ENCODE peak calls at places on chromosomes 16 and 17, in six cellular contexts. D is fibroblast of the aortic adventitia, I is esophagus squamous epithelium, B is bronchial epithelial cell, U is ovary, E is AG10803. R is an unnamed sample.

GRCh38 chr16:65116818-65117430 is 4.9 kb downstream of the CDH11 start:
- DNase-seq in D (peak; percentile 40), I (no peak), B (no peak), U (no peak), E (peak; percentile 48), R (peak; percentile 45)

GRCh38 chr17:7912927-7913524 is 3.1 kb downstream of the RNF227 start:
- DNase-seq in I (no peak), E (peak; percentile 82), D (peak; percentile 89), U (no peak), B (peak; percentile 83), R (peak; percentile 83)

GRCh38 chr17:49438439-49438861 is 23.8 kb upstream of the PHB1 start:
- DNase-seq in I (no peak), E (no peak), U (no peak), B (no peak), D (no peak), R (no peak)

GRCh38 chr17:32483451-32484019 is 3.3 kb upstream of the CDK5R1 start:
- DNase-seq in I (no peak), U (peak; percentile 93), E (peak; percentile 82), B (peak; percentile 51), D (peak; percentile 76), R (peak; percentile 66)

GRCh38 chr17:50511058-50511457 is 2.8 kb downstream of the MYCBPAP start:
- DNase-seq in D (peak; percentile 15), B (peak; percentile 34), E (no peak), U (no peak), I (no peak), R (peak; percentile 71)

GRCh38 chr17:80880650-80880989 is 111.0 kb upstream of the CHMP6 start:
- DNase-seq in D (no peak), B (no peak), I (no peak), U (no peak), E (no peak), R (no peak)

GRCh38 chr17:72656114-72656763 is 436.2 kb downstream of the SLC39A11 start:
- DNase-seq in I (no peak), U (no peak), E (no peak), B (no peak), D (no peak), R (no peak)

GRCh38 chr17:27158390-27158789 is 135.5 kb upstream of the WSB1 start:
- DNase-seq in D (no peak), I (no peak), U (no peak), B (no peak), E (no peak), R (no peak)

GRCh38 chr17:65496801-65497200 is 64.6 kb downstream of the AXIN2 start:
- DNase-seq in U (no peak), I (no peak), E (no peak), B (no peak), D (no peak), R (no peak)

GRCh38 chr17:76353004-76353598 is 615 bp downstream of the PRPSAP1 start:
- DNase-seq in U (peak; percentile 29), I (no peak), D (no peak), B (no peak), E (no peak), R (peak; percentile 28)

GRCh38 chr17:8125947-8126305 is 2.0 kb upstream of the HES7 start:
- DNase-seq in D (peak; percentile 18), U (peak; percentile 67), B (no peak), I (no peak), E (no peak), R (peak; percentile 49)

GRCh38 chr17:17058304-17058703 is 16.0 kb downstream of the MPRIP start:
- DNase-seq in D (no peak), B (no peak), I (no peak), U (no peak), E (no peak), R (no peak)

GRCh38 chr17:41786227-41787020 is at the start of gene JUP:
- DNase-seq in B (no peak), E (peak; percentile 97), I (peak; percentile 90), U (peak; percentile 100), D (peak; percentile 96), R (peak; percentile 99)

GRCh38 chr16:51900221-51900780 is 646.6 kb downstream of the TOX3 start:
- DNase-seq in I (no peak), U (no peak), E (no peak), D (no peak), B (no peak), R (peak; percentile 40)

GRCh38 chr16:51898872-51899271 is 648.1 kb downstream of the TOX3 start:
- DNase-seq in D (no peak), B (peak; percentile 57), E (peak; percentile 11), U (no peak), I (no peak), R (no peak)

DNA sequence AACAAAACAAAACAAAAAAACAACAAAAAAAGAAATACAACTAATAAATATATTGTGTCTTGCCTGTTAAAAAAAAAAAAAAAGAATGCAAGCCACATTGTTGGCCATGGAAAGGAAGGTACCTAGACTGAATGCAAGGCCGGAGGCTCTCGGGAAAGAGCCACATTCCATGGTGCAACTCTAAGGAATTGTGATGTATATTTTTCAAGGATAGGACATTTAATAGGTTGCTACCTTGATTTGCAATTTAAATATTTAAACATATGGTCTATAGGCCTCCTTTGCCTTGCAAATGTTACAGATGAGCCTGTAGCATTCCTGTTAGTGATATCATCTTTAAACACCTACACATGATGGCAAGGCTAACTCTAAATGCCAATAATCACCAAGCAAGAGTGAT is 650.9 kb downstream of the TOX3 start:
- DNase-seq in D (no peak), E (no peak), I (no peak), U (no peak), B (no peak), R (no peak)
- TF ChIP-seq CTCF in D (no peak), E (no peak), I (no peak), U (no peak), B (no peak), R (no peak)

GRCh38 chr17:61349350-61349749 is 50.3 kb upstream of the TBX2 start:
- DNase-seq in I (no peak), B (no peak), D (peak; percentile 8), U (no peak), E (no peak), R (no peak)
- TF ChIP-seq CTCF in I (no peak), B (no peak), D (peak; percentile 36), U (no peak), E (peak; percentile 39), R (peak; percentile 51)

GRCh38 chr16:46607529-46607928 is 13.7 kb downstream of the SHCBP1 start:
- DNase-seq in D (peak; percentile 85), U (no peak), I (no peak), E (peak; percentile 73), B (peak; percentile 59), R (peak; percentile 84)
- TF ChIP-seq CTCF in D (peak; percentile 44), U (no peak), I (peak; percentile 26), E (peak; percentile 58), B (peak; percentile 17), R (peak; percentile 52)

GRCh38 chr16:29995911-29996772 is at the start of gene INO80E:
- DNase-seq in E (peak; percentile 93), D (peak; percentile 91), U (peak; percentile 99), B (peak; percentile 89), I (peak; percentile 83), R (peak; percentile 95)
- TF ChIP-seq CTCF in E (no peak), D (no peak), U (no peak), B (peak; percentile 1), I (no peak), R (no peak)

R was measured in fibroblast of villous mesenchyme.